ENCODE peak calls at places on chromosomes 7 and 10, in nine cellular contexts. S is GM12865, T is breast epithelium, D is IMR-90, F is foreskin fibroblast, B is fibroblast of pulmonary artery, P is astrocyte, Q is heart right ventricle, I is right lobe of liver. X is an unnamed sample.

GRCh38 chr7:50332241-50333176 is 28.0 kb downstream of the IKZF1 start:
- DNase-seq in F (no peak), B (no peak), T (no peak), I (no peak), D (no peak), S (no peak), P (no peak), Q (no peak), X (no peak)

GRCh38 chr10:5709865-5710264 is 25.2 kb downstream of the TASOR2 start:
- DNase-seq in P (no peak), F (no peak), S (no peak), D (no peak), Q (no peak), B (no peak), I (no peak), T (no peak), X (no peak)

GRCh38 chr10:90960355-90960814 is 39.5 kb upstream of the ANKRD1 start:
- DNase-seq in P (peak; percentile 86), F (peak; percentile 96), Q (no peak), T (no peak), I (no peak), D (peak; percentile 89), S (peak; percentile 45), B (peak; percentile 75), X (no peak)

GRCh38 chr7:101598981-101599681 is 30.0 kb downstream of the MYL10 start:
- DNase-seq in Q (no peak), I (no peak), B (no peak), T (no peak), D (no peak), F (peak; percentile 60), S (no peak), P (no peak), X (no peak)

GRCh38 chr10:113524120-113524519 is 28.7 kb upstream of the HABP2 start:
- DNase-seq in D (no peak), B (no peak), F (no peak), I (peak; percentile 56), Q (no peak), S (no peak), T (no peak), P (no peak), X (no peak)

GRCh38 chr7:80054356-80054755 is 80.3 kb upstream of the GNAI1 start:
- DNase-seq in P (peak; percentile 57), F (peak; percentile 78), T (no peak), I (no peak), D (peak; percentile 92), B (peak; percentile 44), Q (no peak), S (no peak), X (no peak)

GRCh38 chr10:101778781-101779543 is 3.0 kb upstream of the FGF8 start:
- DNase-seq in S (peak; percentile 72), P (peak; percentile 21), B (peak; percentile 48), I (no peak), F (peak; percentile 57), Q (no peak), D (no peak), T (no peak), X (peak; percentile 80)

GRCh38 chr7:149293946-149294640 is 32.1 kb downstream of the ZNF783 start:
- DNase-seq in T (no peak), B (no peak), P (no peak), Q (no peak), D (no peak), S (no peak), I (no peak), F (no peak), X (no peak)

GRCh38 chr10:96587255-96588059 is 645 bp upstream of the TM9SF3 start:
- DNase-seq in B (peak; percentile 80), Q (no peak), S (no peak), I (peak; percentile 86), P (peak; percentile 81), T (no peak), D (peak; percentile 83), F (peak; percentile 87), X (peak; percentile 62)

GRCh38 chr7:24826662-24827020 is 69.4 kb upstream of the GSDME start:
- DNase-seq in F (no peak), I (no peak), T (no peak), B (no peak), Q (no peak), D (no peak), S (no peak), P (peak; percentile 68), X (no peak)

GRCh38 chr7:6385110-6385792 is 62.5 kb downstream of the DAGLB start:
- DNase-seq in B (peak; percentile 94), Q (no peak), S (no peak), D (peak; percentile 97), I (no peak), F (peak; percentile 89), P (peak; percentile 97), T (no peak), X (no peak)

GRCh38 chr7:101674439-101674838 is 45.3 kb upstream of the MYL10 start:
- DNase-seq in D (no peak), B (no peak), T (no peak), P (no peak), S (no peak), Q (no peak), I (no peak), F (no peak), X (no peak)

GRCh38 chr10:128877936-128878335 is 589.1 kb upstream of the MGMT start:
- DNase-seq in F (no peak), I (no peak), B (no peak), S (no peak), T (no peak), D (no peak), Q (no peak), P (no peak), X (no peak)

GRCh38 chr10:48602401-48603135 is 2.3 kb downstream of the ARHGAP22 start:
- DNase-seq in S (no peak), T (no peak), B (peak; percentile 16), I (no peak), Q (no peak), D (peak; percentile 29), P (no peak), F (no peak), X (no peak)

GRCh38 chr10:6757119-6757518 is 177.0 kb upstream of the PRKCQ start:
- DNase-seq in P (no peak), T (no peak), Q (no peak), S (peak; percentile 12), B (no peak), I (no peak), F (no peak), D (no peak), X (no peak)

DNA sequence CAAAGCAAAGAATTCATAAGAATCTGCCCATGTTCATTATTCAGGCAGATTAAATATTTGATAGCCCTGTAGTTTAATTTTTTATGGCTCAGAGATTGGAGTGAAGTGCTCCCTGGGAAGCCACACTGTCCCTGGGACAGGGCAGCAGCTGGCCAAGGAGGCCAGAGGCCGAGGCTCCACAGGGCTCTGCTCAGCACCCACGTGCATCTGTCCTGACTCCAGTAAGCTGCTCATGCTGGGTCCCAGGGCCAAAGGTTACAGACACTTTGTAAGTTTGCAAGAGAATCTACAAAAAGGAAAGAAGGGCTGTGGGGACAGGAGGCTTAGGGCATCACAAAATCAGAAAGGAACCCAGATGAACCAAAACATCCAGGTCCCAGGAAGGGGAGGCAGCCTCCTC is 155.5 kb downstream of the KCNMA1 start:
- DNase-seq in Q (no peak), B (no peak), P (no peak), S (no peak), I (peak; percentile 89), D (no peak), T (no peak), F (no peak), X (no peak)
- H3K4me3 ChIP-seq in Q (no peak overlapping the region), B (no peak overlapping the region), P (no peak overlapping the region), S (no peak overlapping the region), I (no peak overlapping the region), D (no peak overlapping the region), T (no peak overlapping the region), F (no peak overlapping the region), X (no peak overlapping the region)

DNA sequence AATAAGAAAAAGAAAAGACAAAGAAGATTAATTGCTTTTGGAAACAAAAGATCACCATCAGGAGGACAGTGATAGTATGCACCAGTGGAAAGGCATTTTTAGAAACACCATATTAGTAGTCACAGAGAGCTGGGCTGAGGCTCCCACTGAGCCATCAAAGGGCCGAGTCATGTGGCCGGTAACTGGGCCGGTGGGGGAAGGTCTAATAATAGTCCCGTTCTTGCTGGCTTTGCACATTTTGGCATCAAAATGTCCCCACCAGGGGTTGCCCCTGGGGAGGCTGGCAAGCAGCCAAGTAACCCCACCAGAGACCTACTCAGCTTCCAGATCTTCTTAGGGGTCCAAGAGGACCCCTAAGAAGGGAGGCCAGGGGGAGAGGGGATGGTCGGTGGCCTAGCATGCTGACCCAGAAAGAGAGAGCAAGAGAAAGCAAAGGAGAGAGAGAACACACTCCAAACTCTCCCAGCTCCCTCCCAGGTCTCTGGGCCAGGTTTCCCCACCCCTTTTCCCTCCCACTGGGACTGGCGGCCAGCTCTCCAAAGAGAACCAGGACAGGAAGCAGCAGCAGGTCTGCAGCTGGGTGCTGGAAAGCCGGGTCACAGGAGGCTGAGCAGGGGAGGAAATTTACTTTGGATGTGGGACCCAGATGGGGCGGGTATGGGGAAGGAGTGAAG is 70.2 kb upstream of the FGFR2 start:
- DNase-seq in D (no peak), T (no peak), Q (peak; percentile 50), B (no peak), F (no peak), S (no peak), P (peak; percentile 43), I (peak; percentile 53), X (peak; percentile 42)
- H3K4me3 ChIP-seq in D (no peak overlapping the region), T (peak overlapping the region; percentile 7), Q (no peak overlapping the region), B (no peak overlapping the region), F (no peak overlapping the region), S (no peak overlapping the region), P (no peak overlapping the region), I (no peak overlapping the region), X (no peak overlapping the region)

GRCh38 chr10:1631282-1631681 is 106.0 kb downstream of the ADARB2 start:
- DNase-seq in Q (no peak), D (no peak), S (no peak), B (no peak), F (no peak), I (no peak), P (no peak), T (no peak), X (no peak)
- H3K4me3 ChIP-seq in Q (no peak overlapping the region), D (no peak overlapping the region), S (no peak overlapping the region), B (no peak overlapping the region), F (no peak overlapping the region), I (no peak overlapping the region), P (no peak overlapping the region), T (no peak overlapping the region), X (no peak overlapping the region)

GRCh38 chr7:92717982-92718716 is 118.2 kb downstream of the CDK6 start:
- DNase-seq in B (peak; percentile 61), T (no peak), Q (peak; percentile 24), F (no peak), D (peak; percentile 57), I (peak; percentile 57), P (peak; percentile 82), S (peak; percentile 55), X (peak; percentile 78)

GRCh38 chr7:92716825-92717580 is 119.4 kb downstream of the CDK6 start:
- DNase-seq in Q (no peak), B (no peak), D (no peak), S (no peak), P (no peak), F (no peak), T (no peak), I (no peak), X (no peak)

GRCh38 chr7:92714767-92715166 is 121.6 kb downstream of the CDK6 start:
- DNase-seq in Q (no peak), D (no peak), T (no peak), I (no peak), S (no peak), P (peak; percentile 76), B (no peak), F (no peak), X (no peak)

GRCh38 chr7:92715963-92716362 is 120.4 kb downstream of the CDK6 start:
- DNase-seq in D (no peak), I (no peak), S (no peak), Q (no peak), B (no peak), T (no peak), F (no peak), P (no peak), X (no peak)

GRCh38 chr7:92717601-92717981 is 118.8 kb downstream of the CDK6 start:
- DNase-seq in D (peak; percentile 66), T (no peak), Q (no peak), F (no peak), S (no peak), B (no peak), I (no peak), P (peak; percentile 80), X (no peak)
- H3K4me3 ChIP-seq in D (no peak overlapping the region), T (peak overlapping the region; percentile 66), Q (peak overlapping the region; percentile 36), F (peak overlapping the region; percentile 22), S (no peak overlapping the region), B (peak overlapping the region; percentile 2), I (peak overlapping the region; percentile 30), P (peak overlapping the region; percentile 54), X (no peak overlapping the region)

X was measured in mucosa of descending colon.